ENCODE peak calls at places on chromosomes 4 and X, in six cellular contexts. Z is tibial artery, A is Caco-2, G is uterus, N is brain microvascular endothelial cell, V is suprapubic skin. Y is an unnamed sample.

GRCh38 chr4:3441501-3442459 is at the start of gene HGFAC:
- DNase-seq in V (no peak), A (no peak), G (no peak), N (no peak), Z (no peak), Y (no peak)

GRCh38 chr4:123750044-123750443 is 353.4 kb downstream of the SPRY1 start:
- DNase-seq in A (peak; percentile 62), V (no peak), Z (no peak), G (no peak), N (peak; percentile 28), Y (no peak)

GRCh38 chr4:123096038-123096437 is 173.6 kb upstream of the NUDT6 start:
- DNase-seq in V (no peak), G (no peak), Z (no peak), A (no peak), N (peak; percentile 14), Y (no peak)

GRCh38 chr4:186144596-186145569 is 40.4 kb downstream of the FAM149A start:
- DNase-seq in N (peak; percentile 46), A (peak; percentile 60), Z (peak; percentile 63), V (peak; percentile 82), G (peak; percentile 56), Y (no peak)

GRCh38 chrX:97882306-97882705 is 998.6 kb downstream of the RPA4 start:
- DNase-seq in V (no peak), N (no peak), G (no peak), Z (no peak), A (no peak), Y (no peak)

GRCh38 chr4:28654618-28655017 is 1794.0 kb downstream of the STIM2 start:
- DNase-seq in Z (no peak), A (no peak), G (no peak), N (no peak), V (no peak), Y (no peak)

GRCh38 chr4:81198151-81198550 is 16.9 kb downstream of the PRKG2 start:
- DNase-seq in V (no peak), Z (no peak), A (no peak), N (no peak), G (no peak), Y (no peak)

GRCh38 chr4:64095398-64095797 is 313.9 kb downstream of the TECRL start:
- DNase-seq in V (no peak), N (no peak), G (no peak), A (no peak), Z (no peak), Y (no peak)

GRCh38 chrX:30060718-30061117 is 154.6 kb upstream of the MAGEB2 start:
- DNase-seq in A (peak; percentile 20), Z (no peak), G (no peak), V (no peak), N (peak; percentile 8), Y (no peak)

GRCh38 chr4:65018313-65018712 is 609.1 kb upstream of the TECRL start:
- DNase-seq in Z (no peak), N (no peak), G (no peak), V (no peak), A (no peak), Y (no peak)

GRCh38 chr4:147513051-147513450 is 32.2 kb downstream of the EDNRA start:
- DNase-seq in Z (no peak), G (no peak), V (no peak), A (no peak), N (no peak), Y (no peak)

GRCh38 chrX:155000841-155001240 is 21.7 kb downstream of the F8 start:
- DNase-seq in Z (no peak), A (no peak), V (no peak), N (no peak), G (no peak), Y (no peak)

GRCh38 chrX:71941145-71941544 is 30.5 kb downstream of the NHSL2 start:
- DNase-seq in Z (no peak), V (no peak), N (no peak), A (no peak), G (peak; percentile 24), Y (no peak)
- H3K27me3 ChIP-seq in Z (no peaks in the 10 kb centered on the region), V (no peaks in the 10 kb centered on the region), N (peaks cover 3% of the 10 kb centered on the region), A (no peaks in the 10 kb centered on the region), G (no peaks in the 10 kb centered on the region), Y (no peaks in the 10 kb centered on the region)

GRCh38 chrX:24858004-24858746 is 157.6 kb downstream of the ARX start:
- DNase-seq in Z (no peak), G (no peak), A (no peak), N (no peak), V (no peak), Y (no peak)

GRCh38 chrX:24862343-24862742 is 153.4 kb downstream of the ARX start:
- DNase-seq in A (no peak), G (no peak), V (no peak), Z (no peak), N (no peak), Y (no peak)

GRCh38 chrX:24860140-24860539 is 155.6 kb downstream of the ARX start:
- DNase-seq in A (no peak), V (no peak), Z (no peak), N (no peak), G (no peak), Y (no peak)

GRCh38 chrX:24859211-24859841 is 156.4 kb downstream of the ARX start:
- DNase-seq in V (no peak), A (no peak), G (no peak), N (no peak), Z (no peak), Y (no peak)
- TF ChIP-seq CTCF in V (no peak), A (no peak), G (no peak), N (no peak), Z (no peak), Y (no peak)

DNA sequence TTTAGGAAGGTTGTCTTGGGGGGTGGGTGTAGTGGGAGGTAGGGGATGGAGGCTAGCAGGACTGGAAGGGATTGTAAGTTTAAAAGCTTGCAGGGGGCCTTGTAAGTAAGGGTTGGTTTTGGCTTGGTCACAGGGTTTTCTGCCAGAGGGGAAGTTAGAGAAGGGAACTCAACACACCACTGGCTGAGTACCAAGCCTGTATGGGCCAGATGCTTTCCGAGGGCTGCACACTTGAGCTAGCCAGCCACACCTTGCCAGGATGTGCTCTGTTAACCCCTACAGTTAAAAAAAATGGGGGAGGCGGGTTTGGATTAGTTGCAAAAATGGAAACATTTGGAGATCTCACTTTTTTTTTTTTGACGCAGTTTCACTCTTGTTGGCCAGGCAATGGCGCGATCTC is 1.2 kb upstream of the RPS3A start:
- DNase-seq in N (no peak), G (peak; percentile 28), Z (peak; percentile 29), A (no peak), V (no peak), Y (no peak)
- H3K4me3 ChIP-seq in N (no peak overlapping the region), G (no peak overlapping the region), Z (no peak overlapping the region), A (no peak overlapping the region), V (no peak overlapping the region), Y (no peak overlapping the region)

DNA sequence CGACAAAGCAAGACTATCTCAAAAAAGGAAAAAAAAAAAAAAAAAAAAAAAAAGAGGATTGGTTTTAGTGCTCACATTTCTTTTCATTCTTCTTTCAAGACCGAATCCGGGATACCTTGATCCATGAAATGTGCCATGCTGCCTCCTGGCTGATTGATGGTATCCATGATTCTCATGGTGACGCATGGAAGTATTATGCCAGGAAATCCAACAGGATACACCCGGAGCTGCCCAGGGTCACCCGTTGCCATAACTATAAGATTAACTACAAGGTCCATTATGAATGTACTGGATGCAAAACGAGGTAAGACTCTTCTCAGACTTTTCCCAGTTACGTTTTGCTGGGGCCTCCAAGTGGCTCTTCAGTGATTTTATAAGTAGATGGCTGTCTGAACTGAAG is 6.1 kb downstream of the CXCR3 start:
- DNase-seq in A (no peak), G (no peak), V (no peak), Z (no peak), N (no peak), Y (no peak)
- H3K27me3 ChIP-seq in A (no peaks in the 10 kb centered on the region), G (no peaks in the 10 kb centered on the region), V (no peaks in the 10 kb centered on the region), Z (no peaks in the 10 kb centered on the region), N (no peaks in the 10 kb centered on the region), Y (no peaks in the 10 kb centered on the region)

GRCh38 chr4:119084503-119084902 is 51.1 kb upstream of the MYOZ2 start:
- DNase-seq in N (no peak), Z (no peak), G (no peak), V (no peak), A (no peak), Y (no peak)

GRCh38 chr4:119082661-119083060 is 53.0 kb upstream of the MYOZ2 start:
- DNase-seq in G (no peak), V (no peak), A (no peak), Z (no peak), N (no peak), Y (no peak)

GRCh38 chr4:119081943-119082342 is 53.7 kb upstream of the MYOZ2 start:
- DNase-seq in A (no peak), Z (no peak), G (no peak), N (no peak), V (no peak), Y (no peak)

GRCh38 chr4:119087656-119088055 is 48.0 kb upstream of the MYOZ2 start:
- DNase-seq in A (no peak), V (no peak), G (no peak), Z (no peak), N (no peak), Y (no peak)

DNA sequence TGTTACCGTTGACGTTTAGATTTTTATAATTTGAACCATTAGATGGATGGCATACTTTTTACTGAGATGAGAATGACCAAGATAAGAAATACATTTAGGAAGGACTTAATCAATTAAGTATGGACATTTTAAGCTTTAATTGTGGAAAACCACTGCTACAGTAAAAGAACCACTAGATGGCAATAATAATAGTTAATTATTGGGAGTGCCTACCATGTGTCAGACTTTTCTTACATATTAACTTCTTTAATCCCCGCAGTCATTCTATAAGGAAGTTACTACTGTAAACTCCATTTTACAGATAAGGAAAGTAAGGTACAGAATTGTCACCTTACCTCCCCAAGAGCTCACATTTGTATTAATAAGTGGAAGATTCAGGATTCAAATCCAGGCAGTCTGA is 48.5 kb upstream of the MYOZ2 start:
- DNase-seq in A (no peak), V (no peak), G (no peak), Z (no peak), N (no peak), Y (no peak)
- TF ChIP-seq CTCF in A (no peak), V (no peak), G (peak; percentile 9), Z (no peak), N (peak; percentile 22), Y (peak; percentile 24)

Y was measured in kidney epithelial cell.